ENCODE peak calls at places on chromosomes 1 and 21, in ten cellular contexts. P is activated T-cell treated with anti-CD3 and anti-CD28 coated beads, Interleukin-2, amount 50 U/mL, for 4 hours; B is HFF-Myc; R is CD4-positive, alpha-beta memory T cell; W is omental fat pad; K is transverse colon; G is kidney; D is activated CD8-positive, alpha-beta memory T cell treated with anti-CD3 and anti-CD28 coated beads for 24 hours; J is AG08396; V is DMS53. S is an unnamed sample.

GRCh38 chr21:27476696-27477095 is 509.8 kb upstream of the ADAMTS5 start:
- DNase-seq in P (no peak), B (no peak), R (no peak), W (no peak), K (no peak), G (no peak), D (no peak), J (peak; percentile 30), V (no peak), S (no peak)

GRCh38 chr1:29592731-29593130 is 356.4 kb downstream of the PTPRU start:
- DNase-seq in P (no peak), B (no peak), R (no peak), W (no peak), K (no peak), G (no peak), D (peak; percentile 11), J (no peak), V (no peak), S (no peak)

GRCh38 chr1:229452956-229453801 is 19.3 kb upstream of the ACTA1 start:
- DNase-seq in P (no peak), B (no peak), R (no peak), W (no peak), K (no peak), G (no peak), D (no peak), J (no peak), V (peak; percentile 35), S (no peak)

GRCh38 chr1:152182431-152182830 is 23.4 kb upstream of the RPTN start:
- DNase-seq in P (no peak), B (no peak), R (no peak), W (no peak), K (no peak), G (no peak), D (no peak), J (no peak), V (peak; percentile 50), S (no peak)

GRCh38 chr1:90459570-90459969 is 257.5 kb downstream of the BARHL2 start:
- DNase-seq in P (no peak), B (no peak), R (no peak), W (no peak), K (no peak), G (no peak), D (no peak), J (no peak), V (no peak), S (no peak)

GRCh38 chr1:230425252-230426061 is 675 bp downstream of the PGBD5 start:
- DNase-seq in P (no peak), B (no peak), R (no peak), W (no peak), K (no peak), G (no peak), D (no peak), J (peak; percentile 39), V (peak; percentile 68), S (no peak)

GRCh38 chr1:181504294-181505115 is 21.2 kb downstream of the CACNA1E start:
- DNase-seq in P (no peak), B (no peak), R (no peak), W (no peak), K (no peak), G (no peak), D (no peak), J (no peak), V (peak; percentile 79), S (no peak)

GRCh38 chr1:28449904-28450303 is 55.9 kb upstream of the RCC1 start:
- DNase-seq in P (no peak), B (no peak), R (peak; percentile 14), W (no peak), K (no peak), G (no peak), D (no peak), J (no peak), V (no peak), S (no peak)

GRCh38 chr1:201826830-201827229 is 2.1 kb upstream of the IPO9 start:
- DNase-seq in P (no peak), B (no peak), R (no peak), W (no peak), K (no peak), G (no peak), D (no peak), J (no peak), V (no peak), S (no peak)

GRCh38 chr1:10630661-10631120 is 155.9 kb downstream of the PEX14 start:
- DNase-seq in P (no peak), B (no peak), R (no peak), W (no peak), K (no peak), G (no peak), D (no peak), J (no peak), V (no peak), S (no peak)

GRCh38 chr1:171292799-171293198 is 21.2 kb upstream of the FMO4 start:
- DNase-seq in P (no peak), B (peak; percentile 97), R (no peak), W (no peak), K (no peak), G (no peak), D (no peak), J (peak; percentile 11), V (no peak), S (peak; percentile 90)

GRCh38 chr1:204319462-204319861 is 40.3 kb downstream of the PLEKHA6 start:
- DNase-seq in P (no peak), B (peak; percentile 62), R (no peak), W (no peak), K (peak; percentile 43), G (no peak), D (no peak), J (peak; percentile 76), V (peak; percentile 22), S (peak; percentile 79)

GRCh38 chr1:18945401-18945849 is 11.1 kb downstream of the IFFO2 start:
- DNase-seq in P (no peak), B (no peak), R (no peak), W (no peak), K (peak; percentile 62), G (peak; percentile 93), D (no peak), J (no peak), V (no peak), S (no peak)

GRCh38 chr1:67394548-67394947 is 35.7 kb downstream of the SERBP1 start:
- DNase-seq in P (no peak), B (no peak), R (no peak), W (no peak), K (no peak), G (no peak), D (no peak), J (no peak), V (no peak), S (no peak)

S was measured in GM04503.